ENCODE peak calls at places on chromosomes 16 and 17, in four cellular contexts. One of them, this sample, is unnamed.

GRCh38 chr16:2739555-2740435 is 12.6 kb upstream of the SRRM2 start:
- DNase-seq in breast epithelium: no peak
- DNase-seq in progenitor cell of endocrine pancreas: no peak
- DNase-seq in lower leg skin: no peak
- DNase-seq in this sample: no peak

GRCh38 chr17:63399316-63399715 is 46.8 kb downstream of the CYB561 start:
- DNase-seq in breast epithelium: no peak
- DNase-seq in progenitor cell of endocrine pancreas: no peak
- DNase-seq in lower leg skin: no peak
- DNase-seq in this sample: no peak

GRCh38 chr17:39063681-39064069 is 87.8 kb downstream of the PLXDC1 start:
- DNase-seq in breast epithelium: no peak
- DNase-seq in progenitor cell of endocrine pancreas: no peak
- DNase-seq in lower leg skin: no peak
- DNase-seq in this sample: no peak

GRCh38 chr17:71849783-71850768 is 270.7 kb upstream of the SOX9 start:
- DNase-seq in breast epithelium: no peak
- DNase-seq in progenitor cell of endocrine pancreas: no peak
- DNase-seq in lower leg skin: no peak
- DNase-seq in this sample: no peak

GRCh38 chr17:8122391-8122922 is 1.4 kb downstream of the HES7 start:
- DNase-seq in breast epithelium: no peak
- DNase-seq in progenitor cell of endocrine pancreas: no peak
- DNase-seq in lower leg skin: peak; percentile 89
- DNase-seq in this sample: no peak

GRCh38 chr17:32266389-32267269 is 997 bp downstream of the RHBDL3 start:
- DNase-seq in breast epithelium: no peak
- DNase-seq in progenitor cell of endocrine pancreas: peak; percentile 28
- DNase-seq in lower leg skin: no peak
- DNase-seq in this sample: no peak

GRCh38 chr17:4142107-4142900 is 526 bp downstream of the ZZEF1 start:
- DNase-seq in breast epithelium: peak; percentile 34
- DNase-seq in progenitor cell of endocrine pancreas: no peak
- DNase-seq in lower leg skin: peak; percentile 88
- DNase-seq in this sample: no peak

GRCh38 chr17:57766307-57766943 is 21.3 kb upstream of the CCDC182 start:
- DNase-seq in breast epithelium: no peak
- DNase-seq in progenitor cell of endocrine pancreas: no peak
- DNase-seq in lower leg skin: no peak
- DNase-seq in this sample: no peak

GRCh38 chr17:78019367-78019975 is 61.0 kb downstream of the TNRC6C start:
- DNase-seq in breast epithelium: no peak
- DNase-seq in progenitor cell of endocrine pancreas: no peak
- DNase-seq in lower leg skin: no peak
- DNase-seq in this sample: no peak

GRCh38 chr17:67474081-67474661 is 97.1 kb downstream of the PITPNC1 start:
- DNase-seq in breast epithelium: no peak
- DNase-seq in progenitor cell of endocrine pancreas: no peak
- DNase-seq in lower leg skin: peak; percentile 85
- DNase-seq in this sample: no peak

GRCh38 chr17:46003907-46004748 is 5.1 kb downstream of the STH start:
- DNase-seq in breast epithelium: no peak
- DNase-seq in progenitor cell of endocrine pancreas: no peak
- DNase-seq in lower leg skin: no peak
- DNase-seq in this sample: no peak

GRCh38 chr16:21301168-21301894 is 23.2 kb upstream of the CRYM start:
- DNase-seq in breast epithelium: peak; percentile 72
- DNase-seq in progenitor cell of endocrine pancreas: peak; percentile 59
- DNase-seq in lower leg skin: peak; percentile 97
- DNase-seq in this sample: peak; percentile 22
- TF ChIP-seq CTCF in breast epithelium: no peak
- TF ChIP-seq CTCF in progenitor cell of endocrine pancreas: peak; percentile 34
- TF ChIP-seq CTCF in lower leg skin: no peak
- TF ChIP-seq CTCF in this sample: peak; percentile 37

DNA sequence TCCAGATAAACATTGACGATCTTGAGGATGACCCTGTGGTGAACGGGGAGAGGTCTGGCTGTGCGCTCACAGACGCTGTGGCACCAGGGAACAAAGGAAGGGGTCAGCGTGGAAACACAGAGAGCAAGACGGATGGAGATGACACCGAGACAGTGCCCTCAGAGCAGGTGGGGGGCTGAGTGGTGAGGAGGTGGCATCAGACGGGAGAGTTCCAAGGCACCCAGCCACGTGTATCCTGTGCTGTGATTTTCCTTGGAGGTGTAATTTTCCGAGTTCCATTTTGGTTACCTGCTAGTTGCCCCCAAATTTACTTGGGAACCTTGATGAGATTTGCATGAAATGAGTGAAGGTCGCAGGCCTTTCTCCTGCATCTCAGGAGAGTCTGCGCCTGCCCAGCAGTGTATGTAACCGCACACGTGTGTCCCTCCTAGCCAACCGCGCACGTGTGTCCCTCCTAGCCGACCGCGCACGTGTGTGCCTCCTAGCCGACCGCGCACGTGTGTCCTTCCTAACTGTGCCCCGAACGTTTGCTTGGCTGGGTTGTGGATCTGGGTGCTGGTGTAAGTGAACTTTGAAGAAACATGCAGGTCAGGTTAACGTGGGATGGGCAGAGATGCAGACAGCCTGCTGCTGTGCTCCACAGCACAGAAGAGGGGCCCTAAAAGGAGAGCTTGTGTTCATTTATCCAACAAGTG is 10.1 kb downstream of the TCF25 start:
- DNase-seq in breast epithelium: no peak
- DNase-seq in progenitor cell of endocrine pancreas: no peak
- DNase-seq in lower leg skin: no peak
- DNase-seq in this sample: no peak
- TF ChIP-seq CTCF in breast epithelium: no peak
- TF ChIP-seq CTCF in progenitor cell of endocrine pancreas: no peak
- TF ChIP-seq CTCF in lower leg skin: no peak
- TF ChIP-seq CTCF in this sample: no peak

DNA sequence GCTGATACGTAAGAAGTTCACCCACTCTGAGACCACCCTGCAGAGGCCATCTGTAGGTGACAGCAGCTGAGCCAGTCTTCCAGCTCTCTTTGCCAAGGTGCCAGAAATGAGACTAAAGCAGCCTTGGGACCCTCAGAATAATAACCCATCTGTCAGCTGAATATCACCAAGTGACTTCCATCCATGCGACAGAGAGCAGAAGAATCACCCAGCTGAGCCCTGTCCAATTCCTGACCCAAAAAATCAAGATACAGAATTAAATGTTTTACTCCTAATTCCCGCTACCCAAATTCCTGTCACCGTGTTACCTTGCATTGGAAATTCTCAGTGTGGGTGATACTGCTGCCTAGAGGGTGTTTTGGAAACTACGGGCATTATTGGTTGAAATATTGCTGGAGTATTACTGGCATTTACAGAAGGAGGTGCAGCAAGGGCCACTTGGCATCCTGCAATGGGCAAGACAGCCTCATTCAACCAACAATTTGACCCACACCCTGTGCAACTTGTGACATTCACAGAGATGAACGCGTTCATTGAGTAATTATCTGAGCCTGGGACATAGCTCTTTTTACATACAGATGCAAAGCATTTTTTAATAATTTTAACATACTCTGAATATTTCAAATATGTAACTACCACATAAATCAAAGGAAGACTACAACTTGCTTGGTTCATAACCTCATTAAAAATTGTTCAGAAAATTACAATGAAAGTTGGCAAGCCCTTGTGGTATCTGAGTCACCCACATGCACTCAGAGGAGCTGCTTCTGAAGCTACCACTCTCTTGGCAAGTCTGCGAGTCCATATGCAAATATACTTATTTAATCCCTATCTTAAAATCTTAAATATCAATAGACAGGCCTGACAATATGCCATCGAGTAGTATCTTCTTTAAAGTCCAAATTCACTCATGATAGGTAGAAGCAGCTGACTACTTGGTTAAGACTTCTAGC is 126.6 kb downstream of the C16orf95 start:
- DNase-seq in breast epithelium: no peak
- DNase-seq in progenitor cell of endocrine pancreas: no peak
- DNase-seq in lower leg skin: no peak
- DNase-seq in this sample: no peak
- TF ChIP-seq CTCF in breast epithelium: no peak
- TF ChIP-seq CTCF in progenitor cell of endocrine pancreas: peak; percentile 22
- TF ChIP-seq CTCF in lower leg skin: no peak
- TF ChIP-seq CTCF in this sample: no peak

DNA sequence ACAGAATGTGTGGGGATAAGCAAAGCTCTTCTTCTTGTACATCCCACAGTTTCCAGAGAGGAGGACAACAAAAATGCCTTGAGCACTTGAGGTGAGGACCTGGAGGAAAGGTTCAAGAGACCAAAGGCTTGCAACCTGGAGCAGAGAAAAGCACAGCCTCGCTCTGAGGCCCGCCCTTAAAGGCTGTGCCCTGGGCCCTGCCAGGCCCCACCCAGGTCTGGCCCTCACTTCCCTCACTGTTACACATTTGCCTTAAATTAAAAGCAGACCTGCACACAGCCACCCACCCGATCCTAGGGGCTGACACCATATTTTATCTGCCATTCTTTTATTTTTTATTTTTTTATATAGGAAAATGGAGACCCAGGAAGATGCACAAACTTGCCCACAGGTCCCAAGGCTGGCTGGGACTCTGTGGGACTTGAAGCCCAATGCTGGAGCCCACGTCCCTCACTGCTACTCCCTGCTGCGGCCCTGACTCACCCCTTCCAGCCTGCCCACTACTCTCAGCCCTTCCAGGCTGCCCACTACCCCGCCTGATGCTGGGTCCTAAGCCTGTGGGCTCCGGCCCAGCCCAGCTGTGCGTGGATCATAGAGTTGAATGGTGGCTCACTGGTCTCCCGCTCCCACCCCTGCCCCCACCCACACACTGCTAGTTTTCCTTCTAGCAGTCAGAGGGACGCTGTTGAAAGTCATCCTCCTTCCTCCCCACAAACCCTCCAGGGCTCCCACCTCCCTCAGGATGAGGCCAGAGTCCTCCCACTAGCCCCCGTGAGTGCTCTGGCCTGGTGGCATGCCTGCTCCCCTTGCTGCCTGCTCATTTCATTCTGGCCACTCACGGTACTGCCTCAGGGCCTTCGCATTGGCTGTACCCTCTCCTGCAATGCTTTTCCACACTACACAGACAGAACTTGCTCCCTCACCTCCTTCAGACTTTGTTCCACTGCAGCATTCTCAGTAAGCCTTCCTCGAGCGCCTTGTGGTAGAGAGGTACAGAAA is 77.6 kb upstream of the MED9 start:
- DNase-seq in breast epithelium: no peak
- DNase-seq in progenitor cell of endocrine pancreas: no peak
- DNase-seq in lower leg skin: no peak
- DNase-seq in this sample: no peak
- TF ChIP-seq CTCF in breast epithelium: no peak
- TF ChIP-seq CTCF in progenitor cell of endocrine pancreas: no peak
- TF ChIP-seq CTCF in lower leg skin: no peak
- TF ChIP-seq CTCF in this sample: no peak

This sample was measured in thoracic aorta.